ENCODE peak calls at places on chromosomes 7 and 10, in eight cellular contexts. H is GM23338, P is DND-41, N is uterus, U is neuronal stem cell, G is pancreas, E is Peyer's patch, O is MM.1S. Z is an unnamed sample.
A peak's percentile ranks its signal among the peaks of the same experiment; 100 is the strongest.

GRCh38 chr10:66167816-66168215 is 758.0 kb upstream of the LRRTM3 start:
- DNase-seq in H (no peak), P (no peak), N (no peak), U (no peak), G (no peak), E (no peak), O (no peak), Z (no peak)

GRCh38 chr7:27921081-27921836 is 181.3 kb downstream of the TAX1BP1 start:
- DNase-seq in H (peak; percentile 79), P (peak; percentile 55), N (peak; percentile 37), U (peak; percentile 70), G (peak; percentile 52), E (no peak), O (peak; percentile 70), Z (no peak)

GRCh38 chr10:48399056-48399541 is 92.6 kb downstream of the MAPK8 start:
- DNase-seq in H (peak; percentile 22), P (no peak), N (no peak), U (no peak), G (no peak), E (no peak), O (no peak), Z (no peak)

GRCh38 chr7:22786290-22786932 is 36.2 kb downstream of the TOMM7 start:
- DNase-seq in H (no peak), P (no peak), N (no peak), U (no peak), G (no peak), E (no peak), O (no peak), Z (no peak)

GRCh38 chr10:91313761-91314520 is 93.5 kb downstream of the PCGF5 start:
- DNase-seq in H (no peak), P (no peak), N (no peak), U (no peak), G (no peak), E (no peak), O (no peak), Z (no peak)

GRCh38 chr7:141685285-141686035 is 16.5 kb downstream of the DENND11 start:
- DNase-seq in H (no peak), P (no peak), N (no peak), U (no peak), G (no peak), E (no peak), O (no peak), Z (no peak)

GRCh38 chr10:49090696-49091338 is 24.5 kb downstream of the VSTM4 start:
- DNase-seq in H (no peak), P (no peak), N (no peak), U (no peak), G (no peak), E (no peak), O (no peak), Z (no peak)

GRCh38 chr7:77740257-77740656 is 44.0 kb downstream of the RSBN1L start:
- DNase-seq in H (no peak), P (no peak), N (no peak), U (no peak), G (no peak), E (no peak), O (no peak), Z (no peak)

GRCh38 chr10:22434521-22434920 is 89.2 kb downstream of the SPAG6 start:
- DNase-seq in H (no peak), P (no peak), N (no peak), U (no peak), G (no peak), E (no peak), O (no peak), Z (no peak)

GRCh38 chr7:143229054-143229790 is 7.4 kb downstream of the TAS2R40 start:
- DNase-seq in H (peak; percentile 58), P (no peak), N (no peak), U (no peak), G (no peak), E (no peak), O (no peak), Z (no peak)

GRCh38 chr10:129766611-129767550 is 197.2 kb downstream of the EBF3 start:
- DNase-seq in H (no peak), P (no peak), N (no peak), U (no peak), G (no peak), E (peak; percentile 44), O (no peak), Z (no peak)

GRCh38 chr10:128103229-128103714 is 23.0 kb downstream of the MKI67 start:
- DNase-seq in H (no peak), P (no peak), N (no peak), U (no peak), G (no peak), E (no peak), O (no peak), Z (peak; percentile 51)

GRCh38 chr7:128073671-128074070 is 42.4 kb upstream of the LRRC4 start:
- DNase-seq in H (no peak), P (no peak), N (no peak), U (no peak), G (no peak), E (no peak), O (no peak), Z (no peak)

GRCh38 chr7:70595741-70596574 is 536.0 kb upstream of the GALNT17 start:
- DNase-seq in H (peak; percentile 71), P (no peak), N (no peak), U (no peak), G (no peak), E (peak; percentile 71), O (peak; percentile 27), Z (no peak)

GRCh38 chr7:127391591-127392181 is 822 bp downstream of the ZNF800 start:
- DNase-seq in H (peak; percentile 53), P (peak; percentile 54), N (no peak), U (peak; percentile 42), G (peak; percentile 32), E (peak; percentile 80), O (peak; percentile 76), Z (peak; percentile 58)

GRCh38 chr10:96560489-96560888 is 26.3 kb downstream of the TM9SF3 start:
- DNase-seq in H (no peak), P (no peak), N (no peak), U (no peak), G (no peak), E (no peak), O (no peak), Z (no peak)
- H3K4me3 ChIP-seq in H (no peak overlapping the region), P (no peak overlapping the region), N (no peak overlapping the region), U (no peak overlapping the region), G (no peak overlapping the region), E (no peak overlapping the region), O (no peak overlapping the region), Z (no peak overlapping the region)

GRCh38 chr7:108292541-108292940 is 162.4 kb upstream of the LAMB4 start:
- DNase-seq in H (no peak), P (no peak), N (no peak), U (no peak), G (no peak), E (no peak), O (no peak), Z (no peak)

GRCh38 chr7:108294595-108294994 is 161.6 kb downstream of the NRCAM start:
- DNase-seq in H (no peak), P (no peak), N (no peak), U (no peak), G (no peak), E (no peak), O (no peak), Z (no peak)

GRCh38 chr7:108293190-108293612 is 163.0 kb downstream of the NRCAM start:
- DNase-seq in H (no peak), P (no peak), N (no peak), U (peak; percentile 38), G (no peak), E (no peak), O (no peak), Z (no peak)

GRCh38 chr7:108299251-108300014 is 156.8 kb downstream of the NRCAM start:
- DNase-seq in H (no peak), P (no peak), N (no peak), U (no peak), G (no peak), E (no peak), O (no peak), Z (no peak)

DNA sequence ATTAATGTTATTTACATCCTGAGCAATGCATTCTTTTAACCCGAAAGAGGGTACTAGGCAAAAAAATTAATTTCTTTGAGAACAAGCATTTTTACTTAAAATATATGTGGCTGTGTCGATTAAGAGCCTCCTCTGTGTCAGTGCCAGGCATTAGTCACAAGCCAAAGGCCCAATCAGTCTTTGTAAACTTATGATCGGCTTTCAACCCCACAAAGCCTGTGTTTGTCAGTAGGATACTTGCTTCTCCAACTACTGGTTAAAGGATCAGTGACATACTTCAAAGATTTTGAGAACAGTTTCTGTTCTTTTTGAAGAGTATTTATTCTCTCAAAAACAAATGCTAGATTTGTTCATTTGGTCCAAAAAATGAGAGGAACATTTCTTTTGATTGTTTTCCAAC is 159.3 kb downstream of the NRCAM start:
- DNase-seq in H (no peak), P (no peak), N (no peak), U (no peak), G (no peak), E (no peak), O (no peak), Z (no peak)
- H3K27ac ChIP-seq in H (no peak overlapping the region), P (no peak overlapping the region), N (no peak overlapping the region), U (no peak overlapping the region), G (no peak overlapping the region), E (no peak overlapping the region), O (no peak overlapping the region), Z (no peak overlapping the region)

DNA sequence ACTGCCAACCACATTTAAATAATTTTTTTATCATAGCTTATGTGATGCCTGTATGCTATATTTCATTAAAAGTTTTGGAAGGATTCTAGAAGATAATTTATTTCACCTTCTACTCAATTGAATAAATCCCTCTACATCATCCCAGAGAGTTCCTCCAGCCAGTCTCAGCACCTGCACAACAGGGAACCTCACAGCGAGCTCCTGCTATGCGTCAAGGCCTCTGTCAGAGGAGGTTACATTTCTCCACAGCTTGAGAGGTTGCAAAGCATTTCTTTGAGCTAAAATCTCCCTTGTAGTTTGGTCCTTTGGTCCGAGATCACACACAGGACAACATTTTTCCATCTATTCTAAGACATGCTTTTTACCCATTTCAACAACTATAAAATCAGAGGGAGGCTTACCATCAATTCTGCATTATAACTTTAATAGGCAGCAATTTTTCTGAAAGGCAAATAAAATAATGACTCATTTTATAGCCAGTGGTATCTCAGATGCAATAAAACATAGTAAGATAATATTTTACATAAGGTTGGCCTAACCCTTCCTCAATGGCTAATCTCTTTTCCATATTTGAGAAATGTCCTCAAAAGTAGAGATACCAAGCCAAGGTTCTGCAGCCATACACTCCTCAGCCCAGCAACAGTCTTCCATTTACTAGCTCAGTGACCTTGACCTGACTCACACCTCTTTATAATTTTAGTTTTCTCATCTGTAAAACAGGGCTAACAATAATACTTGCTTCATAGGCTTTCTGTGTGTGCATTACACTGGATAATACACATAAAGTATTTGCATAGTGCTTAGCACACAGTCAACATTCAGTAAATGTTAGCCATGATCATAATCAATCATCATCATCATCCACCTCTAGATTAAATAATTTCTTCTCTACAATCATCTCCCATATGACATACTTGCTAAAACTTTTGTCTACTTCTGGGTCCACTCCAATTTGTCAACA is 68.8 kb downstream of the DOCK4 start:
- DNase-seq in H (peak; percentile 52), P (no peak), N (no peak), U (no peak), G (no peak), E (no peak), O (no peak), Z (no peak)
- H3K4me1 ChIP-seq in H (peaks cover 52% of the 10 kb centered on the region), P (peaks cover 7% of the 10 kb centered on the region), N (no peaks in the 10 kb centered on the region), U (peaks cover 6% of the 10 kb centered on the region), G (peaks cover 7% of the 10 kb centered on the region), E (no peaks in the 10 kb centered on the region), O (peaks cover 33% of the 10 kb centered on the region), Z (no peaks in the 10 kb centered on the region)

DNA sequence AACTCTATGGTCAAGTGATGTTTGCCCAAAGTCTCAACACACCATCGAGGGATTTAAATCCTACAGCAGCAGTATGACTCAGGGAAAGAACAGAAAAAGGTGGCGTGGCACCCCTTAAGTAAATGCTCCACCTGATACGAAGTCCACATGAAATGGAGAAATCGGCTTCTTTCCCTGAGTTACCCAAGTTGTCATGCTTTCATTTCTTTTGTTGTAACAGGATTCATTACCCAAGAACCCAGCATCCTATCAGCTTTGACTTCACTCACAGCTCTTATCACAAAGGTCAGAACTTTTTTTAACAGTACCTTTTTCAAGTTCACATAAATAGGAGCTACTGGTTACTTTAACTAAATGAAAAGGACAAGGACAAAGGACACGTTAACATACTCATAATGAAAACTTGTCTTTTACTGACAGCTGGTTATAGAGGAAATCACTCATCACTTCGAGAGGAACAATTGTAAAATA is 219.8 kb upstream of the FRMD4A start:
- DNase-seq in H (no peak), P (no peak), N (no peak), U (no peak), G (no peak), E (no peak), O (no peak), Z (no peak)
- H3K4me3 ChIP-seq in H (no peak overlapping the region), P (no peak overlapping the region), N (no peak overlapping the region), U (no peak overlapping the region), G (no peak overlapping the region), E (no peak overlapping the region), O (no peak overlapping the region), Z (no peak overlapping the region)